ENCODE peak calls at places on chromosomes 1 and 21, in five cellular contexts. T, P, B, E and W are unnamed samples.

GRCh38 chr1:62436039-62436465 is 797 bp upstream of the USP1 start:
- DNase-seq in T (peak), P (peak), B (peak), E (no peak), W (peak)

GRCh38 chr21:43979654-43980053 is 32.5 kb upstream of the TRAPPC10 start:
- DNase-seq in T (no peak), P (no peak), B (no peak), E (no peak), W (no peak)

GRCh38 chr1:223010552-223011229 is 132.4 kb downstream of the TLR5 start:
- DNase-seq in T (no peak), P (no peak), B (no peak), E (no peak), W (no peak)

GRCh38 chr1:205741681-205742080 is 8.3 kb downstream of the NUCKS1 start:
- DNase-seq in T (no peak), P (no peak), B (no peak), E (no peak), W (no peak)

GRCh38 chr1:202078211-202078610 is 44.5 kb upstream of the GPR37L1 start:
- DNase-seq in T (peak), P (no peak), B (no peak), E (no peak), W (no peak)

GRCh38 chr1:226001852-226002666 is 2.9 kb upstream of the SDE2 start:
- DNase-seq in T (peak), P (peak), B (peak), E (peak), W (no peak)

GRCh38 chr1:39609618-39610331 is 29.7 kb downstream of the HEYL start:
- DNase-seq in T (peak), P (peak), B (peak), E (peak), W (no peak)

GRCh38 chr1:14377386-14377785 is 221.1 kb upstream of the KAZN start:
- DNase-seq in T (no peak), P (no peak), B (no peak), E (no peak), W (no peak)

GRCh38 chr1:55213029-55213884 is 1.9 kb downstream of the USP24 start:
- DNase-seq in T (no peak), P (no peak), B (no peak), E (no peak), W (no peak)

GRCh38 chr1:109242387-109242786 is 7.0 kb upstream of the CELSR2 start:
- DNase-seq in T (no peak), P (no peak), B (no peak), E (no peak), W (no peak)

GRCh38 chr1:233045591-233045990 is 95.2 kb downstream of the NTPCR start:
- DNase-seq in T (no peak), P (no peak), B (no peak), E (no peak), W (no peak)

GRCh38 chr1:174996474-174996873 is 3.3 kb upstream of the CACYBP start:
- DNase-seq in T (no peak), P (no peak), B (no peak), E (no peak), W (no peak)

GRCh38 chr1:214552174-214552608 is 789 bp upstream of the PTPN14 start:
- DNase-seq in T (peak), P (no peak), B (no peak), E (no peak), W (no peak)

GRCh38 chr1:31389616-31390015 is 16.7 kb upstream of the FABP3 start:
- DNase-seq in T (no peak), P (no peak), B (no peak), E (no peak), W (no peak)

GRCh38 chr1:118944133-118944532 is 44.0 kb downstream of the TBX15 start:
- DNase-seq in T (no peak), P (no peak), B (no peak), E (no peak), W (no peak)

GRCh38 chr1:15966081-15966955 is 9.6 kb downstream of the ZBTB17 start:
- DNase-seq in T (peak), P (peak), B (peak), E (peak), W (no peak)

GRCh38 chr1:224245188-224245587 is 62.1 kb downstream of the DEGS1 start:
- DNase-seq in T (peak), P (no peak), B (peak), E (peak), W (no peak)

GRCh38 chr1:146039844-146040194 is 18.3 kb upstream of the HJV start:
- DNase-seq in T (no peak), P (no peak), B (no peak), E (no peak), W (no peak)

GRCh38 chr1:53339736-53340385 is 12.0 kb upstream of the LRP8 start:
- DNase-seq in T (no peak), P (no peak), B (no peak), E (no peak), W (no peak)

GRCh38 chr21:21624674-21625073 is 626.5 kb downstream of the NCAM2 start:
- DNase-seq in T (no peak), P (no peak), B (no peak), E (no peak), W (no peak)

GRCh38 chr1:93670141-93670540 is 11.5 kb downstream of the BCAR3 start:
- DNase-seq in T (no peak), P (no peak), B (no peak), E (no peak), W (no peak)

GRCh38 chr1:60833173-60833572 is 249.2 kb upstream of the NFIA start:
- DNase-seq in T (peak), P (no peak), B (no peak), E (no peak), W (no peak)

GRCh38 chr1:86846166-86846647 is 67.7 kb downstream of the SELENOF start:
- DNase-seq in T (no peak), P (no peak), B (no peak), E (no peak), W (no peak)

GRCh38 chr1:217506878-217507277 is 124.0 kb downstream of the GPATCH2 start:
- DNase-seq in T (no peak), P (no peak), B (no peak), E (no peak), W (no peak)

GRCh38 chr1:211236633-211237321 is 22.4 kb upstream of the RCOR3 start:
- DNase-seq in T (no peak), P (no peak), B (no peak), E (no peak), W (no peak)

GRCh38 chr21:43575466-43575841 is 83.8 kb downstream of the HSF2BP start:
- DNase-seq in T (no peak), P (no peak), B (no peak), E (no peak), W (no peak)

GRCh38 chr1:213989740-213990472 is 2.1 kb downstream of the PROX1 start:
- DNase-seq in T (peak), P (no peak), B (no peak), E (no peak), W (peak)

GRCh38 chr1:232675267-232675666 is 45.3 kb upstream of the SIPA1L2 start:
- DNase-seq in T (no peak), P (no peak), B (no peak), E (no peak), W (no peak)

GRCh38 chr1:97334454-97334853 is 586.4 kb downstream of the DPYD start:
- DNase-seq in T (no peak), P (no peak), B (no peak), E (no peak), W (no peak)

GRCh38 chr1:200021537-200022238 is 5.8 kb upstream of the NR5A2 start:
- DNase-seq in T (no peak), P (no peak), B (no peak), E (no peak), W (no peak)

GRCh38 chr1:8077602-8078001 is 51.5 kb upstream of the ERRFI1 start:
- DNase-seq in T (no peak), P (no peak), B (no peak), E (no peak), W (no peak)

GRCh38 chr21:39451332-39452206 is at the start of gene SH3BGR:
- DNase-seq in T (no peak), P (no peak), B (no peak), E (no peak), W (no peak)

GRCh38 chr1:206505702-206506375 is 1.5 kb upstream of the RASSF5 start:
- DNase-seq in T (no peak), P (no peak), B (no peak), E (no peak), W (no peak)

GRCh38 chr1:233569636-233570035 is 44.3 kb upstream of the KCNK1 start:
- DNase-seq in T (no peak), P (no peak), B (no peak), E (no peak), W (no peak)

GRCh38 chr21:35254752-35255138 is 205.6 kb upstream of the RUNX1 start:
- DNase-seq in T (no peak), P (no peak), B (no peak), E (no peak), W (peak)

GRCh38 chr1:116941670-116942069 is 32.0 kb downstream of the PTGFRN start:
- DNase-seq in T (no peak), P (no peak), B (no peak), E (no peak), W (no peak)

GRCh38 chr1:184039126-184039525 is 1.6 kb upstream of the COLGALT2 start:
- DNase-seq in T (no peak), P (no peak), B (no peak), E (no peak), W (no peak)

GRCh38 chr1:219379691-219380090 is 206.0 kb downstream of the LYPLAL1 start:
- DNase-seq in T (no peak), P (no peak), B (no peak), E (no peak), W (no peak)